ENCODE peak calls at places on chromosomes 2 and 18, in eight cellular contexts. A, C, U, R, N, Y, P and M are unnamed samples.
A peak's percentile ranks its signal among the peaks of the same experiment; 100 is the strongest.

GRCh38 chr2:105406221-105406620 is 7.4 kb upstream of the FHL2 start:
- DNase-seq in A (no peak), C (no peak), U (no peak), R (no peak), N (no peak), Y (no peak), P (no peak), M (peak; percentile 64)

GRCh38 chr2:218872645-218873358 is 7.8 kb upstream of the WNT10A start:
- DNase-seq in A (no peak), C (no peak), U (no peak), R (no peak), N (no peak), Y (no peak), P (no peak), M (no peak)

GRCh38 chr2:11581129-11581796 is 47.4 kb downstream of the GREB1 start:
- DNase-seq in A (no peak), C (no peak), U (no peak), R (no peak), N (no peak), Y (no peak), P (no peak), M (no peak)

GRCh38 chr2:64214281-64215115 is 70.3 kb upstream of the PELI1 start:
- DNase-seq in A (no peak), C (no peak), U (no peak), R (no peak), N (no peak), Y (no peak), P (peak; percentile 46), M (no peak)

GRCh38 chr2:25245141-25245540 is 76.8 kb upstream of the POMC start:
- DNase-seq in A (no peak), C (no peak), U (no peak), R (no peak), N (no peak), Y (no peak), P (no peak), M (no peak)

GRCh38 chr2:62227386-62228075 is 31.6 kb downstream of the B3GNT2 start:
- DNase-seq in A (no peak), C (no peak), U (no peak), R (no peak), N (no peak), Y (no peak), P (no peak), M (peak; percentile 17)

GRCh38 chr2:128631698-128632490 is 313.2 kb upstream of the HS6ST1 start:
- DNase-seq in A (no peak), C (no peak), U (no peak), R (no peak), N (no peak), Y (no peak), P (no peak), M (no peak)

GRCh38 chr18:46069524-46069923 is 2.5 kb downstream of the PSTPIP2 start:
- DNase-seq in A (no peak), C (no peak), U (no peak), R (no peak), N (no peak), Y (no peak), P (no peak), M (peak; percentile 12)

GRCh38 chr2:161886248-161886647 is 187.8 kb downstream of the DPP4 start:
- DNase-seq in A (no peak), C (no peak), U (no peak), R (no peak), N (no peak), Y (no peak), P (no peak), M (no peak)